ENCODE peak calls at places on chromosomes 3 and 15, in seven cellular contexts. One of them, this sample, is unnamed.

GRCh38 chr3:7568526-7569184 is 707.7 kb downstream of the GRM7 start:
- DNase-seq in GM12864: no peak
- DNase-seq in NCI-H146: no peak
- DNase-seq in mesenchymal stem cell: no peak
- DNase-seq in NCI-H1092 treated with DMSO at 0.1 percent for 48 hours: no peak
- DNase-seq in psoas muscle: no peak
- DNase-seq in Kasumi-1: no peak
- DNase-seq in this sample: no peak

GRCh38 chr15:89864958-89865739 is 28.6 kb downstream of the AP3S2 start:
- DNase-seq in GM12864: no peak
- DNase-seq in NCI-H146: no peak
- DNase-seq in mesenchymal stem cell: no peak
- DNase-seq in NCI-H1092 treated with DMSO at 0.1 percent for 48 hours: no peak
- DNase-seq in psoas muscle: no peak
- DNase-seq in Kasumi-1: no peak
- DNase-seq in this sample: no peak

GRCh38 chr3:31981206-31982181 is at the start of the genes OSBPL10 and ZNF860:
- DNase-seq in GM12864: no peak
- DNase-seq in NCI-H146: peak; percentile 84
- DNase-seq in mesenchymal stem cell: peak; percentile 92
- DNase-seq in NCI-H1092 treated with DMSO at 0.1 percent for 48 hours: peak; percentile 39
- DNase-seq in psoas muscle: peak; percentile 86
- DNase-seq in Kasumi-1: peak; percentile 15
- DNase-seq in this sample: peak; percentile 76

GRCh38 chr3:147507638-147508286 is 98.6 kb downstream of the ZIC1 start:
- DNase-seq in GM12864: no peak
- DNase-seq in NCI-H146: no peak
- DNase-seq in mesenchymal stem cell: peak; percentile 51
- DNase-seq in NCI-H1092 treated with DMSO at 0.1 percent for 48 hours: no peak
- DNase-seq in psoas muscle: no peak
- DNase-seq in Kasumi-1: no peak
- DNase-seq in this sample: no peak

GRCh38 chr3:132448211-132448961 is 31.1 kb downstream of the DNAJC13 start:
- DNase-seq in GM12864: no peak
- DNase-seq in NCI-H146: no peak
- DNase-seq in mesenchymal stem cell: peak; percentile 46
- DNase-seq in NCI-H1092 treated with DMSO at 0.1 percent for 48 hours: no peak
- DNase-seq in psoas muscle: no peak
- DNase-seq in Kasumi-1: no peak
- DNase-seq in this sample: no peak

GRCh38 chr3:69695443-69695842 is 43.8 kb upstream of the MITF start:
- DNase-seq in GM12864: no peak
- DNase-seq in NCI-H146: no peak
- DNase-seq in mesenchymal stem cell: no peak
- DNase-seq in NCI-H1092 treated with DMSO at 0.1 percent for 48 hours: no peak
- DNase-seq in psoas muscle: no peak
- DNase-seq in Kasumi-1: no peak
- DNase-seq in this sample: no peak

GRCh38 chr3:116198087-116198486 is 247.2 kb downstream of the LSAMP start:
- DNase-seq in GM12864: no peak
- DNase-seq in NCI-H146: no peak
- DNase-seq in mesenchymal stem cell: peak; percentile 57
- DNase-seq in NCI-H1092 treated with DMSO at 0.1 percent for 48 hours: no peak
- DNase-seq in psoas muscle: no peak
- DNase-seq in Kasumi-1: no peak
- DNase-seq in this sample: no peak

GRCh38 chr3:126126811-126127431 is 43.0 kb upstream of the SLC41A3 start:
- DNase-seq in GM12864: no peak
- DNase-seq in NCI-H146: no peak
- DNase-seq in mesenchymal stem cell: no peak
- DNase-seq in NCI-H1092 treated with DMSO at 0.1 percent for 48 hours: no peak
- DNase-seq in psoas muscle: peak; percentile 3
- DNase-seq in Kasumi-1: no peak
- DNase-seq in this sample: no peak

GRCh38 chr15:100928632-100929280 is 9.6 kb downstream of the LRRK1 start:
- DNase-seq in GM12864: no peak
- DNase-seq in NCI-H146: no peak
- DNase-seq in mesenchymal stem cell: no peak
- DNase-seq in NCI-H1092 treated with DMSO at 0.1 percent for 48 hours: no peak
- DNase-seq in psoas muscle: no peak
- DNase-seq in Kasumi-1: no peak
- DNase-seq in this sample: peak; percentile 86

GRCh38 chr15:72203507-72203837 is 5.9 kb upstream of the GRAMD2A start:
- DNase-seq in GM12864: no peak
- DNase-seq in NCI-H146: no peak
- DNase-seq in mesenchymal stem cell: no peak
- DNase-seq in NCI-H1092 treated with DMSO at 0.1 percent for 48 hours: peak; percentile 79
- DNase-seq in psoas muscle: peak; percentile 64
- DNase-seq in Kasumi-1: no peak
- DNase-seq in this sample: peak; percentile 19

GRCh38 chr3:56782215-56782614 is 19.5 kb downstream of the ARHGEF3 start:
- DNase-seq in GM12864: no peak
- DNase-seq in NCI-H146: peak; percentile 28
- DNase-seq in mesenchymal stem cell: no peak
- DNase-seq in NCI-H1092 treated with DMSO at 0.1 percent for 48 hours: no peak
- DNase-seq in psoas muscle: no peak
- DNase-seq in Kasumi-1: no peak
- DNase-seq in this sample: no peak

This sample was measured in DMS53.